ENCODE peak calls at places on chromosome 19, in six cellular contexts. W, J, V, I, P and U are unnamed samples.

GRCh38 chr19:18470153-18470552 is 32.2 kb upstream of the ISYNA1 start:
- DNase-seq in J (no peak), I (peak), P (no peak), W (no peak), V (no peak), U (no peak)

GRCh38 chr19:17948474-17948966 is 15.7 kb downstream of the CCDC124 start:
- DNase-seq in V (no peak), I (no peak), P (no peak), W (no peak), J (peak), U (no peak)

GRCh38 chr19:55244004-55244680 is 14.7 kb downstream of the PPP6R1 start:
- DNase-seq in J (no peak), W (no peak), P (no peak), I (no peak), V (no peak), U (no peak)

GRCh38 chr19:7968008-7968795 is 24.7 kb upstream of the TIMM44 start:
- DNase-seq in V (no peak), I (no peak), W (no peak), P (no peak), J (no peak), U (no peak)

GRCh38 chr19:2123682-2124387 is 27.1 kb downstream of the IZUMO4 start:
- DNase-seq in J (no peak), I (no peak), W (no peak), P (peak), V (no peak), U (no peak)

GRCh38 chr19:18063463-18063862 is 23.3 kb downstream of the IL12RB1 start:
- DNase-seq in I (peak), W (no peak), J (peak), V (no peak), P (no peak), U (no peak)

GRCh38 chr19:11364935-11365334 is 9.5 kb upstream of the SWSAP1 start:
- DNase-seq in J (peak), P (no peak), V (no peak), I (no peak), W (no peak), U (no peak)

GRCh38 chr19:14550201-14550754 is 20.9 kb downstream of the TECR start:
- DNase-seq in V (no peak), I (no peak), W (no peak), J (no peak), P (peak), U (no peak)

GRCh38 chr19:4732680-4733114 is 9.1 kb upstream of the DPP9 start:
- DNase-seq in W (peak), V (no peak), P (peak), I (peak), J (peak), U (no peak)

GRCh38 chr19:46732966-46733692 is 12.7 kb upstream of the FKRP start:
- DNase-seq in I (no peak), J (no peak), V (no peak), W (no peak), P (peak), U (peak)

GRCh38 chr19:29665826-29666633 is 769 bp downstream of the PLEKHF1 start:
- DNase-seq in V (no peak), J (no peak), I (peak), W (no peak), P (peak), U (no peak)

GRCh38 chr19:49689133-49690072 is at the start of gene ADM5:
- DNase-seq in I (peak), W (no peak), J (peak), P (no peak), V (no peak), U (no peak)

GRCh38 chr19:45446295-45446694 is 21.5 kb upstream of the FOSB start:
- DNase-seq in I (peak), W (no peak), J (peak), P (no peak), V (no peak), U (no peak)

GRCh38 chr19:18847516-18848463 is 16.0 kb downstream of the UPF1 start:
- DNase-seq in W (no peak), J (no peak), I (no peak), P (peak), V (no peak), U (no peak)

GRCh38 chr19:19468424-19469050 is 46.8 kb downstream of the TSSK6 start:
- DNase-seq in P (no peak), V (no peak), I (no peak), J (no peak), W (no peak), U (no peak)

GRCh38 chr19:41426952-41427646 is at the start of gene B3GNT8:
- DNase-seq in P (peak), J (peak), I (no peak), V (peak), W (no peak), U (peak)

GRCh38 chr19:18590273-18591272 is 2.0 kb downstream of the REX1BD start:
- DNase-seq in J (peak), W (no peak), P (peak), V (no peak), I (peak), U (peak)

GRCh38 chr19:54133312-54133956 is 4.1 kb upstream of the CNOT3 start:
- DNase-seq in J (no peak), P (no peak), I (no peak), V (no peak), W (no peak), U (peak)

GRCh38 chr19:4534836-4535658 is at the start of gene PLIN5:
- DNase-seq in I (peak), V (peak), W (no peak), P (peak), J (peak), U (no peak)

GRCh38 chr19:7292950-7293794 is 1.0 kb downstream of the INSR start:
- DNase-seq in J (no peak), I (peak), V (no peak), W (no peak), P (no peak), U (no peak)

GRCh38 chr19:50891253-50891625 is 18.0 kb downstream of the KLK2 start:
- DNase-seq in P (no peak), J (no peak), I (no peak), V (no peak), W (no peak), U (no peak)